ENCODE peak calls at places on chromosomes 12 and 14, in seven cellular contexts. G is mucosa of descending colon, Z is B cell, D is hepatocyte, E is cardiac muscle cell, I is astrocyte of the spinal cord, R is sigmoid colon. B is an unnamed sample.

GRCh38 chr12:28824849-28825248 is 324.2 kb upstream of the FAR2 start:
- DNase-seq in G (no peak), Z (no peak), D (no peak), E (no peak), I (no peak), R (no peak), B (no peak)

GRCh38 chr12:7130791-7131501 is 775 bp downstream of the CLSTN3 start:
- DNase-seq in G (peak), Z (peak), D (peak), E (peak), I (peak), R (no peak), B (peak)

GRCh38 chr14:102592969-102593840 is 756 bp downstream of the RCOR1 start:
- DNase-seq in G (peak), Z (peak), D (peak), E (peak), I (peak), R (peak), B (peak)

GRCh38 chr12:11827096-11827841 is 177.8 kb downstream of the ETV6 start:
- DNase-seq in G (no peak), Z (no peak), D (peak), E (peak), I (no peak), R (peak), B (peak)

GRCh38 chr12:110256780-110257431 is 24.1 kb upstream of the ATP2A2 start:
- DNase-seq in G (no peak), Z (no peak), D (no peak), E (peak), I (peak), R (peak), B (no peak)

GRCh38 chr14:70173569-70173968 is 15.2 kb downstream of the SLC8A3 start:
- DNase-seq in G (no peak), Z (no peak), D (no peak), E (no peak), I (no peak), R (no peak), B (no peak)

GRCh38 chr14:65164068-65164824 is 61.9 kb upstream of the MAX start:
- DNase-seq in G (no peak), Z (peak), D (peak), E (peak), I (peak), R (no peak), B (peak)

GRCh38 chr12:9335867-9336266 is 127.7 kb upstream of the PZP start:
- DNase-seq in G (no peak), Z (no peak), D (no peak), E (no peak), I (no peak), R (no peak), B (no peak)

GRCh38 chr14:36666416-36667206 is 5.0 kb downstream of the PAX9 start:
- DNase-seq in G (no peak), Z (no peak), D (no peak), E (no peak), I (no peak), R (no peak), B (peak)

GRCh38 chr12:121176826-121177529 is 33.0 kb upstream of the P2RX4 start:
- DNase-seq in G (no peak), Z (no peak), D (no peak), E (no peak), I (no peak), R (no peak), B (no peak)

GRCh38 chr14:51449666-51450061 is 202.0 kb upstream of the FRMD6 start:
- DNase-seq in G (no peak), Z (no peak), D (no peak), E (no peak), I (no peak), R (no peak), B (no peak)

GRCh38 chr14:74586681-74587362 is 25.2 kb downstream of the LTBP2 start:
- DNase-seq in G (no peak), Z (no peak), D (no peak), E (no peak), I (no peak), R (no peak), B (peak)

GRCh38 chr14:92039073-92039719 is 663 bp downstream of the TRIP11 start:
- DNase-seq in G (no peak), Z (no peak), D (peak), E (peak), I (peak), R (no peak), B (peak)

GRCh38 chr12:116370886-116371580 is 93.5 kb upstream of the MED13L start:
- DNase-seq in G (no peak), Z (no peak), D (no peak), E (no peak), I (no peak), R (no peak), B (no peak)

GRCh38 chr14:92785601-92786426 is 8.3 kb upstream of the GOLGA5 start:
- DNase-seq in G (no peak), Z (no peak), D (peak), E (peak), I (peak), R (no peak), B (no peak)

GRCh38 chr14:68569970-68570409 is 222.9 kb downstream of the ZFP36L1 start:
- DNase-seq in G (no peak), Z (no peak), D (no peak), E (no peak), I (no peak), R (peak), B (no peak)

GRCh38 chr12:91215940-91216454 is 33.4 kb upstream of the DCN start:
- DNase-seq in G (no peak), Z (no peak), D (no peak), E (no peak), I (peak), R (no peak), B (no peak)

GRCh38 chr12:116799955-116800354 is 61.8 kb downstream of the RNFT2 start:
- DNase-seq in G (no peak), Z (no peak), D (no peak), E (no peak), I (no peak), R (no peak), B (no peak)

GRCh38 chr14:75001899-75002298 is 822 bp upstream of the EIF2B2 start:
- DNase-seq in G (no peak), Z (no peak), D (no peak), E (no peak), I (no peak), R (no peak), B (no peak)

GRCh38 chr14:68232643-68233055 is 413.1 kb downstream of the RAD51B start:
- DNase-seq in G (no peak), Z (no peak), D (peak), E (peak), I (peak), R (peak), B (no peak)

GRCh38 chr12:115385141-115385540 is 701.2 kb upstream of the TBX3 start:
- DNase-seq in G (no peak), Z (no peak), D (no peak), E (no peak), I (no peak), R (no peak), B (no peak)

GRCh38 chr12:24960222-24960855 is 11.4 kb upstream of the BCAT1 start:
- DNase-seq in G (no peak), Z (peak), D (peak), E (peak), I (peak), R (no peak), B (peak)

GRCh38 chr12:113070117-113070906 is 13.8 kb downstream of the DTX1 start:
- DNase-seq in G (peak), Z (peak), D (no peak), E (no peak), I (no peak), R (no peak), B (no peak)

GRCh38 chr14:64717870-64718269 is 13.6 kb downstream of the PLEKHG3 start:
- DNase-seq in G (peak), Z (no peak), D (no peak), E (no peak), I (no peak), R (peak), B (no peak)

GRCh38 chr12:121788176-121788818 is 5.2 kb downstream of the RHOF start:
- DNase-seq in G (peak), Z (peak), D (no peak), E (no peak), I (no peak), R (no peak), B (no peak)

GRCh38 chr12:104609083-104609844 is 152.5 kb downstream of the CHST11 start:
- DNase-seq in G (no peak), Z (no peak), D (no peak), E (no peak), I (no peak), R (no peak), B (no peak)

GRCh38 chr12:115160290-115161108 is 476.5 kb upstream of the TBX3 start:
- DNase-seq in G (no peak), Z (no peak), D (no peak), E (no peak), I (no peak), R (no peak), B (peak)

GRCh38 chr12:46650688-46651087 is 175.1 kb downstream of the SLC38A4 start:
- DNase-seq in G (no peak), Z (no peak), D (no peak), E (no peak), I (no peak), R (no peak), B (no peak)

GRCh38 chr12:84599539-84599938 is 313.1 kb downstream of the SLC6A15 start:
- DNase-seq in G (no peak), Z (no peak), D (peak), E (no peak), I (peak), R (no peak), B (no peak)
- TF ChIP-seq CTCF in G (no peak), Z (no peak), D (no peak), E (no peak), I (no peak), R (no peak), B (no peak)

GRCh38 chr14:55416866-55417265 is 5.2 kb upstream of the ATG14 start:
- DNase-seq in G (peak), Z (no peak), D (peak), E (peak), I (no peak), R (no peak), B (peak)
- TF ChIP-seq CTCF in G (no peak), Z (no peak), D (peak), E (peak), I (peak), R (no peak), B (peak)

DNA sequence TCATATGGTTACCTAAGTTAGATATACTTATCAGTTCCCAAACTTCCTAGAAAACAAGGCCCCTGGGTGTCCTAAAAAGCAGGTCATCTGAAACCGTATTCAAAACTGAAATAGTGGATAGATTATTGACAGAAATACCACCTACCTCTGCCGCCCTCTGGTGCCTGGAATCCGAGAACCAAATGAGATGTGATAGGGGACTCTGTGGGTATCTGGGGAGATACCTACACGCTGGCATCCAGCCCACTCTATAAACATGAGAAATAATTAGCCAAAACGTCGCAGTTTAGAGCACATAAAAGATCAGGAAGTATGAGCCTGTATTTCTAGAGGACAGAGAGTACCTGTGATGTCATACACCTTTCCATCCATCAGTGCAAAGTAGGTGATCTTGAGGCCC is 4.4 kb downstream of the ORMDL2 start:
- DNase-seq in G (no peak), Z (no peak), D (peak), E (no peak), I (no peak), R (no peak), B (no peak)
- TF ChIP-seq CTCF in G (no peak), Z (no peak), D (peak), E (peak), I (peak), R (peak), B (no peak)

GRCh38 chr12:77161944-77162343 is 96.6 kb upstream of the E2F7 start:
- DNase-seq in G (no peak), Z (no peak), D (no peak), E (no peak), I (no peak), R (no peak), B (no peak)
- TF ChIP-seq CTCF in G (no peak), Z (no peak), D (no peak), E (no peak), I (no peak), R (no peak), B (no peak)

DNA sequence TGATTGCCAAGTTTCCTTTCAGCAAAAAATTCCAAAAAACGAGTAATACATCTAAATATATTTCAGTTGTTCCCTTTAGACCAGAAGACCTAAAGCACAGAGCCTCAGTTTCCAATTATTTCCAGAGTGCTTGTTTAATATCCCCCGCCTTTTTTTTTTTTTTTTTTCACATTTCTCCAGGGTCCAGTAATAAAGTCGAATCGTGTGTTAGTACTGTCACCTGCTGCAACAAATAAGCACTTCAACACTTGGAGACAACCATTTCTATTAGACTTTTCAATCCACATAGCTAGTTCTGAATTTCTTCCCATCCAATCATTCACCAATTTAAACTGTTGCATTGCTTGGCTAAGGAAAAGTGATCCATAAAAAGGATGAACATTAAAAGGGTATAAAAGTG is 13.6 kb downstream of the PDE6H start:
- DNase-seq in G (no peak), Z (no peak), D (no peak), E (no peak), I (no peak), R (no peak), B (no peak)
- TF ChIP-seq CTCF in G (no peak), Z (no peak), D (no peak), E (no peak), I (peak), R (no peak), B (no peak)

DNA sequence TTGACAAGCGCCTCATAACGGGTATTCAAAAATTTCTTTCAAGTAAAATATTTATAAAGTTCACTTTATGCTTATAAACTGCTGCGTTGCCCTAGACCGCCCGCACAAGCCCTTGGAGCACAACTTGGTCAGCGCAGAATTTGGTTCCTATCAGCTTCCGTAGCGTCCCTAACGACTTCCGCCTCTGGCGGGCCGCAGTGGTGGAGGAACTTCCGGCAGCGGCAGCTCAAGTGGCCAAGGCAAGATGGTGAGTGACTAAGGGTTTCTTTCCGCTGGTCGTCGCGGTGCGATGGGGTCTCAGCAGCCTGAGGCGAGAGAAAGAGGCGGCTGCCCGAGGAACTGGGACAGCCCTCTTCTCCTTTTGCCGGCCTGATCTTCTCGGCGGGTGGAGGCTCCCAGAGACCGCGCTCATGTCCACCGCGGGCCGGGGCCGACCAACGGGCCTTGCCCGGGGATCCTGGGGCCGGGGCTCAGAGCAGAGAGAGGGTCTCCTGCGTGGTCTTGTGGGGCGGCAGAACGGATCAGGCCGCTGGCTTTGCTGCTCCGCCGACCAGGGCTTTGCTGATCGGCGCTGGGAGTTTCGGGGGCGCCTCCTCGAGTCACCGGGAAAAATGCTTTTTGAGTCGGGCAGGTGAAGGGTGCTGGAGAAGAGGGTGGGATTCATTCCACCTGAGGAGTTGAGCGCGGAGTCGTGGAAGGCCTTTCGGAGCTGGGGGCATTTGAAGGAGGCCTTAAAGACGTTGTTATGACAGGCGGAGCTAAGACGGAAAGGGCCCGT is at the start of gene PSMC1:
- DNase-seq in G (peak), Z (peak), D (peak), E (peak), I (peak), R (peak), B (peak)
- TF ChIP-seq CTCF in G (no peak), Z (no peak), D (no peak), E (no peak), I (no peak), R (no peak), B (no peak)

GRCh38 chr14:49677643-49678042 is 10.4 kb downstream of the POLE2 start:
- DNase-seq in G (no peak), Z (no peak), D (no peak), E (no peak), I (no peak), R (no peak), B (no peak)
- TF ChIP-seq CTCF in G (no peak), Z (peak), D (no peak), E (no peak), I (no peak), R (no peak), B (no peak)

B was measured in nephron progenitor cell.